ENCODE peak calls at places on chromosomes 13 and 19, in eight cellular contexts. O is tibial artery, N is lower lobe of right lung, J is foreskin keratinocyte, I is cardiac muscle cell, G is lung, U is heart right ventricle, E is Peyer's patch. Q is an unnamed sample.

GRCh38 chr19:50829801-50830200 is 3.6 kb downstream of the KLK15 start:
- DNase-seq in U (no peak), I (no peak), J (no peak), O (no peak), G (no peak), E (no peak), N (no peak), Q (no peak)

GRCh38 chr13:112120031-112120373 is 53.1 kb downstream of the SOX1 start:
- DNase-seq in U (no peak), E (no peak), J (no peak), G (no peak), I (no peak), N (no peak), O (peak), Q (no peak)

GRCh38 chr19:5170329-5170745 is 170.3 kb downstream of the PTPRS start:
- DNase-seq in O (no peak), G (peak), I (no peak), J (no peak), E (peak), N (peak), U (no peak), Q (no peak)

GRCh38 chr19:17332677-17333581 is 1.7 kb downstream of the ANO8 start:
- DNase-seq in G (no peak), J (no peak), E (no peak), I (peak), O (no peak), N (no peak), U (no peak), Q (no peak)

GRCh38 chr19:38736413-38737280 is 7.6 kb downstream of the CAPN12 start:
- DNase-seq in N (peak), O (no peak), G (peak), I (peak), J (no peak), E (peak), U (peak), Q (no peak)

GRCh38 chr13:34085199-34085598 is 267.2 kb downstream of the RFC3 start:
- DNase-seq in E (no peak), O (no peak), G (no peak), N (no peak), U (no peak), I (no peak), J (no peak), Q (no peak)

GRCh38 chr13:61908906-61909305 is 493.3 kb upstream of the PCDH20 start:
- DNase-seq in J (no peak), I (no peak), G (no peak), E (no peak), O (no peak), U (no peak), N (no peak), Q (no peak)

GRCh38 chr19:28403698-28404099 is 809.3 kb downstream of the UQCRFS1 start:
- DNase-seq in J (no peak), U (no peak), N (no peak), G (no peak), I (no peak), O (no peak), E (no peak), Q (no peak)

GRCh38 chr13:73336789-73337188 is 278.0 kb downstream of the KLF5 start:
- DNase-seq in N (no peak), U (no peak), G (no peak), E (no peak), O (no peak), I (no peak), J (peak), Q (peak)

GRCh38 chr19:2061936-2062729 is 11.1 kb upstream of the MKNK2 start:
- DNase-seq in G (no peak), I (no peak), E (no peak), N (no peak), O (no peak), U (no peak), J (no peak), Q (no peak)

GRCh38 chr13:21111546-21111945 is 50.2 kb upstream of the LATS2 start:
- DNase-seq in G (no peak), O (no peak), J (no peak), U (no peak), E (no peak), I (no peak), N (no peak), Q (no peak)

GRCh38 chr19:11624064-11624463 is 26.8 kb downstream of the ZNF627 start:
- DNase-seq in E (no peak), I (no peak), J (no peak), O (no peak), U (no peak), N (no peak), G (no peak), Q (no peak)

GRCh38 chr13:33644607-33645543 is 173.1 kb upstream of the RFC3 start:
- DNase-seq in U (peak), G (no peak), I (no peak), J (no peak), O (no peak), N (no peak), E (no peak), Q (no peak)

GRCh38 chr19:45607071-45608029 is 5.3 kb upstream of the GPR4 start:
- DNase-seq in O (peak), U (peak), N (peak), I (peak), G (peak), E (peak), J (no peak), Q (no peak)

GRCh38 chr13:51933466-51934058 is 71.8 kb downstream of the CCDC70 start:
- DNase-seq in O (no peak), I (no peak), N (no peak), E (no peak), G (no peak), U (no peak), J (no peak), Q (no peak)

GRCh38 chr13:31044658-31045620 is 112.5 kb downstream of the TEX26 start:
- DNase-seq in J (no peak), U (no peak), N (no peak), I (no peak), O (no peak), G (no peak), E (peak), Q (no peak)

GRCh38 chr19:46731007-46731501 is 14.1 kb upstream of the PRKD2 start:
- DNase-seq in J (no peak), N (peak), I (no peak), G (peak), U (no peak), E (no peak), O (no peak), Q (peak)

GRCh38 chr19:10402441-10403038 is 802 bp downstream of the CDC37 start:
- DNase-seq in E (no peak), N (peak), G (no peak), O (no peak), I (no peak), J (no peak), U (peak), Q (no peak)

GRCh38 chr13:36345438-36346221 is 564 bp downstream of the SPART start:
- DNase-seq in O (peak), E (peak), N (peak), I (peak), J (peak), G (peak), U (peak), Q (no peak)

GRCh38 chr19:17282488-17283256 is 971 bp downstream of the ANKLE1 start:
- DNase-seq in O (peak), E (peak), J (no peak), G (peak), N (peak), U (peak), I (peak), Q (no peak)

GRCh38 chr19:2902590-2903218 is 2.0 kb downstream of the ZNF57 start:
- DNase-seq in I (no peak), E (no peak), J (no peak), G (no peak), N (no peak), O (no peak), U (no peak), Q (no peak)

DNA sequence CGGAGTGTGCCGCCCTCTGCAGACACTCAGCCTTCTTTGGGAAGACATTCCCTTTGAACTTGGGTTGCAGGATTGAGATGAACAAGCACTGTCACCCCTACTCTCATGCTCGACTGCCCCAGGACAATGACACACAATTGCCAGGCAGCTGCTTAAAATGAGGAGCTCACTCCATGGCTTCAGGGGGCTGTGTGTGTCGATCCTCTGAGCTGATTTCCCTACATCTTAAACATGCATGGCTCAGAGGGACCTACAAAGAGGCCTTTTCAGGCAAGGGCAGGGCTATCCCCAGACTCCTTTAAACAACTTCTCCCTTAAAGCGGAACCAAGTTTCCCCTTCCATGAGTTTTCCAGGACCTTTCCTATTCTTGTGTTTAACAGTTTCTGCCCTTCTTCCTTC is 107.4 kb upstream of the MBNL2 start:
- DNase-seq in J (no peak), G (no peak), O (no peak), E (no peak), I (no peak), U (no peak), N (no peak), Q (no peak)
- H3K27ac ChIP-seq in J (no peak), G (peak), O (peak), E (peak), I (peak), U (peak), N (peak), Q (no peak)

DNA sequence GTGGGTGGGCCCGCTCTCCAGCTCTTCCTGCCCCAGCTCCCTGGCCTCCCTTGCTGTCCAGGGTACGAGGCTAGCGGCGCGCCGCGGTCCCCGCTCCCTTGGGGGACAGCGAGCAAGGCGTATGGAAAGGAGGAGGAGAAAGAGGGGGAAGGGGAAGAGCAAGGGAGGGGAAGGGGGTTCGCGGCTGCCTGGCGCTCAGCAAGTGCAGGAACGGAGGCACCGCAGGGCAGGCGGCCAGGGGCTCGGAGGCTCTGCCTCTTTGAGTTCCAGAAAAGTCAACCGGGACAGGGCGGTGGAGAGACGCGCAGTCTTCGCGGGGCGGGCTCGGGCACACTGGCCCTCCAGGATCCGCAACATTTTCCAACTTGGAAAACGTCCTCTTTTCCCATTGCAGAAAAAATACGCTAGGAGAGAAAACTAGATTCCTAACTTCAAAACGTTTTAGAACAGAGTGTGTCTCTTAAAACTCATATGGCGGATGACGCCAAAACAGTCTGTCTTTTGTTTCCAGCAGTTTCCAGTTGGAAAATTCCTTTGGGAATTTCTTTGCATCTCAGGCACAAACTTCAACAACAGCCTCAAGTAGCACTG is 23.1 kb upstream of the TNFRSF19 start:
- DNase-seq in I (no peak), J (no peak), U (peak), O (peak), E (no peak), N (no peak), G (no peak), Q (no peak)
- H3K27ac ChIP-seq in I (no peak), J (peak), U (peak), O (peak), E (no peak), N (peak), G (peak), Q (no peak)

GRCh38 chr13:107005577-107005976 is 437.6 kb upstream of the ARGLU1 start:
- DNase-seq in I (no peak), O (no peak), J (no peak), E (no peak), N (no peak), G (no peak), U (no peak), Q (no peak)

GRCh38 chr13:107003911-107004310 is 436.0 kb upstream of the ARGLU1 start:
- DNase-seq in E (no peak), J (no peak), O (no peak), I (no peak), N (no peak), G (no peak), U (no peak), Q (no peak)

DNA sequence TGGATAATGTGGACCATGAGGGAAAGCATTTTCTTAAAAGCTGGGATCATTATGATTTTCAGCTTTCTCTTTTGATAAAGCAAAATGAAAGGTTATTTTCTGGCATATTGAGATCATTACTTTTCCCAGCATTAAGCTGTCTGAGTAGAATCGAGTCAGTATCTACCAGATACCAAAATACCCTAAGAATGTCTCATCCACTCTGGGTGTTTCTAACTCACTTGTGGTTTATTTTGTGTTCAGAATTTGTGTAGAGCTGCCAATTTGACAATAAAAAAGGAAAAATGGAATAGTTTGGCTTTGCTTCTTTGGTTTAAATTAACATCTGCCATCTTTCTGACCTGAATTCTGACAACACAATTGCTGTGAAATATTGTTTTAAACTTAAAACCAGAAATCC is 438.7 kb upstream of the ARGLU1 start:
- DNase-seq in J (no peak), O (no peak), E (no peak), N (no peak), G (no peak), U (no peak), I (no peak), Q (no peak)
- H3K27ac ChIP-seq in J (no peak), O (no peak), E (no peak), N (no peak), G (no peak), U (no peak), I (no peak), Q (no peak)

GRCh38 chr19:13092608-13093260 is 9.9 kb downstream of the LYL1 start:
- DNase-seq in U (no peak), E (no peak), I (no peak), N (no peak), O (no peak), J (no peak), G (no peak), Q (no peak)
- H3K27ac ChIP-seq in U (peak), E (no peak), I (no peak), N (peak), O (peak), J (no peak), G (peak), Q (no peak)

GRCh38 chr19:44142014-44142523 is 715 bp downstream of the ZNF234 start:
- DNase-seq in E (no peak), O (no peak), G (no peak), J (no peak), I (peak), U (peak), N (no peak), Q (no peak)
- H3K27ac ChIP-seq in E (peak), O (peak), G (peak), J (peak), I (no peak), U (peak), N (peak), Q (no peak)

GRCh38 chr19:37221136-37221535 is 3.1 kb downstream of the ZNF383 start:
- DNase-seq in I (no peak), E (no peak), U (no peak), O (no peak), N (no peak), G (no peak), J (peak), Q (peak)

GRCh38 chr19:37220383-37220782 is 2.4 kb downstream of the ZNF383 start:
- DNase-seq in I (no peak), U (no peak), E (no peak), O (no peak), G (no peak), N (no peak), J (no peak), Q (no peak)

GRCh38 chr19:37217855-37218591 is at the start of gene ZNF383:
- DNase-seq in O (peak), G (peak), N (peak), E (peak), I (peak), J (peak), U (peak), Q (peak)

GRCh38 chr19:37218592-37218935 is 550 bp downstream of the ZNF383 start:
- DNase-seq in O (no peak), I (no peak), U (no peak), E (no peak), N (no peak), G (no peak), J (no peak), Q (no peak)

GRCh38 chr19:37217533-37217854 is 520 bp upstream of the ZNF383 start:
- DNase-seq in E (no peak), U (no peak), G (no peak), J (no peak), I (no peak), N (no peak), O (no peak), Q (no peak)
- H3K27ac ChIP-seq in E (peak), U (peak), G (peak), J (peak), I (peak), N (peak), O (peak), Q (peak)

GRCh38 chr13:77325371-77325941 is 1.4 kb downstream of the MYCBP2 start:
- DNase-seq in I (no peak), N (no peak), U (no peak), E (no peak), G (no peak), O (no peak), J (peak), Q (peak)
- H3K27ac ChIP-seq in I (no peak), N (peak), U (peak), E (peak), G (peak), O (peak), J (peak), Q (peak)

GRCh38 chr19:13864513-13865242 is 12.3 kb upstream of the NANOS3 start:
- DNase-seq in U (no peak), G (no peak), E (no peak), I (peak), N (no peak), O (no peak), J (no peak), Q (no peak)
- H3K27ac ChIP-seq in U (no peak), G (peak), E (peak), I (no peak), N (no peak), O (peak), J (no peak), Q (no peak)